ENCODE peak calls at places on chromosomes 11 and 22, in eight cellular contexts. R is cerebellum, U is adipocyte, W is mesothelial cell of epicardium, G is globus pallidus, L is SW480, P is HS-5, Y is SJSA1. I is an unnamed sample.
A peak's percentile ranks its signal among the peaks of the same experiment; 100 is the strongest.

GRCh38 chr22:30014244-30014643 is 66.0 kb upstream of the HORMAD2 start:
- DNase-seq in R (no peak), U (no peak), W (no peak), G (no peak), L (peak; percentile 30), P (no peak), Y (no peak), I (peak; percentile 33)

GRCh38 chr11:46055371-46055770 is 65.9 kb downstream of the PHF21A start:
- DNase-seq in R (no peak), U (peak; percentile 71), W (no peak), G (no peak), L (peak; percentile 6), P (peak; percentile 58), Y (no peak), I (peak; percentile 92)

GRCh38 chr11:2748061-2748813 is 48.4 kb upstream of the KCNQ1OT1 start:
- DNase-seq in R (no peak), U (no peak), W (no peak), G (no peak), L (no peak), P (no peak), Y (no peak), I (no peak)

GRCh38 chr11:69491071-69492031 is 9.9 kb downstream of the LINC01488 start:
- DNase-seq in R (no peak), U (no peak), W (no peak), G (no peak), L (no peak), P (no peak), Y (no peak), I (no peak)

GRCh38 chr11:2444301-2445106 is at the start of the genes KCNQ1 and TRPM5:
- DNase-seq in R (peak; percentile 23), U (peak; percentile 7), W (peak; percentile 67), G (peak; percentile 9), L (peak; percentile 52), P (no peak), Y (no peak), I (peak; percentile 37)

GRCh38 chr11:47331454-47332302 is 20.8 kb downstream of the MYBPC3 start:
- DNase-seq in R (no peak), U (no peak), W (no peak), G (no peak), L (no peak), P (no peak), Y (no peak), I (no peak)

GRCh38 chr11:114197799-114198500 is 98.2 kb upstream of the NNMT start:
- DNase-seq in R (peak; percentile 31), U (peak; percentile 96), W (peak; percentile 52), G (peak; percentile 48), L (no peak), P (no peak), Y (peak; percentile 8), I (peak; percentile 7)

GRCh38 chr11:126871792-126872191 is 128.8 kb downstream of the KIRREL3 start:
- DNase-seq in R (no peak), U (no peak), W (no peak), G (no peak), L (peak; percentile 62), P (no peak), Y (no peak), I (no peak)

GRCh38 chr22:25668437-25668836 is 73.6 kb upstream of the MYO18B start:
- DNase-seq in R (no peak), U (peak; percentile 93), W (no peak), G (no peak), L (no peak), P (peak; percentile 3), Y (no peak), I (no peak)